ENCODE peak calls at places on chromosomes 1 and 21, in seven cellular contexts. W is CD8-positive, alpha-beta T cell; I is WERI-Rb-1; J is GM23248; E is AG04450; S is left lung; O is spleen. C is an unnamed sample.
A peak's percentile ranks its signal among the peaks of the same experiment; 100 is the strongest.

GRCh38 chr1:200337410-200337809 is 72.4 kb downstream of the ZNF281 start:
- DNase-seq in I (no peak), W (no peak), J (no peak), O (no peak), E (no peak), S (no peak), C (no peak)

GRCh38 chr1:99642053-99642452 is 3.9 kb upstream of the PALMD start:
- DNase-seq in E (no peak), I (no peak), W (no peak), S (no peak), O (no peak), J (no peak), C (no peak)

GRCh38 chr1:93608188-93609109 is 73.2 kb downstream of the BCAR3 start:
- DNase-seq in J (no peak), I (no peak), E (no peak), W (no peak), S (no peak), O (no peak), C (no peak)

GRCh38 chr1:206021796-206022365 is 1.8 kb downstream of the CTSE start:
- DNase-seq in I (peak; percentile 4), S (no peak), E (no peak), J (peak; percentile 37), O (no peak), W (no peak), C (no peak)

GRCh38 chr1:95002657-95003432 is 69.9 kb downstream of the ALG14 start:
- DNase-seq in W (no peak), J (peak; percentile 63), S (no peak), I (no peak), O (no peak), E (no peak), C (no peak)

GRCh38 chr1:12078938-12079861 is 16.1 kb downstream of the TNFRSF8 start:
- DNase-seq in J (peak; percentile 75), W (peak; percentile 33), E (peak; percentile 13), O (peak; percentile 67), I (peak; percentile 72), S (no peak), C (no peak)

GRCh38 chr1:175774921-175775320 is 31.5 kb upstream of the TNR start:
- DNase-seq in S (no peak), I (no peak), J (no peak), O (no peak), W (no peak), E (no peak), C (no peak)

GRCh38 chr1:156366832-156367231 is 2.2 kb upstream of the RHBG start:
- DNase-seq in W (no peak), J (no peak), E (no peak), S (no peak), I (no peak), O (peak; percentile 56), C (no peak)

GRCh38 chr1:97277891-97278662 is 556.5 kb downstream of the PTBP2 start:
- DNase-seq in E (no peak), S (no peak), W (no peak), O (no peak), I (no peak), J (peak; percentile 86), C (no peak)

GRCh38 chr21:35637431-35637830 is 422.9 kb downstream of the SETD4 start:
- DNase-seq in I (no peak), J (peak; percentile 86), E (no peak), W (no peak), O (no peak), S (no peak), C (no peak)

GRCh38 chr1:53176452-53177344 is 19.9 kb upstream of the CPT2 start:
- DNase-seq in J (peak; percentile 73), E (no peak), S (no peak), O (no peak), I (peak; percentile 72), W (no peak), C (no peak)

GRCh38 chr1:178341218-178341956 is 155.4 kb downstream of the CLEC20A start:
- DNase-seq in O (no peak), J (peak; percentile 96), S (no peak), I (no peak), W (no peak), E (peak; percentile 45), C (no peak)

GRCh38 chr1:112394743-112395062 is 1.3 kb upstream of the CTTNBP2NL start:
- DNase-seq in S (no peak), E (no peak), I (no peak), O (no peak), W (no peak), J (no peak), C (no peak)

GRCh38 chr1:161440312-161440894 is 64.9 kb upstream of the FCGR2A start:
- DNase-seq in E (no peak), S (peak; percentile 91), W (peak; percentile 47), I (peak; percentile 72), J (peak; percentile 73), O (peak; percentile 91), C (peak; percentile 84)

GRCh38 chr1:70877343-70877742 is 170.3 kb downstream of the PTGER3 start:
- DNase-seq in I (no peak), O (no peak), S (no peak), E (no peak), J (no peak), W (no peak), C (no peak)

GRCh38 chr1:18632711-18633427 is 2.2 kb downstream of the PAX7 start:
- DNase-seq in O (peak; percentile 32), S (peak; percentile 84), I (peak; percentile 43), W (no peak), J (no peak), E (no peak), C (no peak)

GRCh38 chr1:213989071-213989739 is 1.4 kb downstream of the PROX1 start:
- DNase-seq in I (no peak), W (no peak), O (no peak), S (peak; percentile 69), J (no peak), E (no peak), C (no peak)

GRCh38 chr1:21397813-21398188 is 42.1 kb upstream of the NBPF3 start:
- DNase-seq in E (no peak), I (no peak), O (no peak), W (no peak), S (no peak), J (no peak), C (no peak)

GRCh38 chr1:159889821-159890252 is 10.1 kb downstream of the CFAP45 start:
- DNase-seq in J (peak; percentile 91), O (no peak), W (no peak), E (peak; percentile 78), S (no peak), I (no peak), C (no peak)

GRCh38 chr1:18093646-18094045 is 14.0 kb upstream of the IGSF21 start:
- DNase-seq in S (no peak), I (no peak), E (no peak), J (no peak), W (no peak), O (no peak), C (no peak)

GRCh38 chr21:42061866-42062542 is 9.1 kb upstream of the UMODL1 start:
- DNase-seq in J (peak; percentile 20), W (peak; percentile 79), E (no peak), S (no peak), O (peak; percentile 84), I (no peak), C (peak; percentile 92)

GRCh38 chr1:205849619-205850355 is at the start of gene PM20D1:
- DNase-seq in S (peak; percentile 70), E (peak; percentile 51), W (peak; percentile 76), J (peak; percentile 89), O (peak; percentile 90), I (no peak), C (peak; percentile 90)

GRCh38 chr1:204258213-204259115 is 44.7 kb upstream of the GOLT1A start:
- DNase-seq in I (peak; percentile 96), S (peak; percentile 83), J (peak; percentile 78), W (peak; percentile 18), O (peak; percentile 84), E (peak; percentile 20), C (no peak)

GRCh38 chr1:208304193-208304712 is 60.1 kb upstream of the PLXNA2 start:
- DNase-seq in O (no peak), S (no peak), I (no peak), J (no peak), E (peak; percentile 15), W (no peak), C (no peak)

DNA sequence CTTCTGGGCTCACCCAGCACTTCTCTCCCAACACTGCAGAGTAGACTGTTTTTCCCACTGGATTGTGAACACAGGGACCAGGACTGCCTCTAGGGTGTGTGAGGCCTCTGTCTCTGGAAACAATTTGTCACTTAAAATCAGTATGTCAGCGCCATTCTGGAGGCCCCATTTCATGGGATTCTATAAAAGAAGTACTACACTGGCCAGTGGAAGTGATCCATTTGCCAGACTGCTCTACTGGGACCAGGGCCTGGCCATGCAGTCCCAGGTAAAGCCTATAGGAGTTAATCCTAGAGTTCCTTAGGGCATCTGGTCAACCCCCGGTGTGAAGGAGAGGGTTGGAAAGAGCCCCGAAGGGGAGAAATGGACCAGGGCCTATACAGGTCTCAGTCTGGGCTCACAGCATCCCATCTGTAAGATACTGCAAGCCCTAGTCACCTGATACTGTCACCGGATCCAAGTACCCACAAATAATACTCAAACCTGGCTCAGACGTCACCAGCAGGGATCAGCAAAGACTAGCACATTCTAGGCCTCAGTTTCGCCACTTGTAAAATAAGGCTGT is 245.0 kb downstream of the FOXD2 start:
- DNase-seq in I (no peak), W (peak; percentile 4), J (no peak), O (peak; percentile 20), S (no peak), E (no peak), C (no peak)
- H3K27me3 ChIP-seq in I (no peaks in the 10 kb centered on the region), W (no peaks in the 10 kb centered on the region), J (peaks cover 3% of the 10 kb centered on the region), O (peaks cover 13% of the 10 kb centered on the region), S (no peaks in the 10 kb centered on the region), E (peaks cover 2% of the 10 kb centered on the region), C (no peaks in the 10 kb centered on the region)

GRCh38 chr1:180232521-180233043 is 2.5 kb downstream of the LHX4 start:
- DNase-seq in O (no peak), S (no peak), J (no peak), I (no peak), W (no peak), E (no peak), C (no peak)
- H3K4me3 ChIP-seq in O (no peak overlapping the region), S (no peak overlapping the region), J (no peak overlapping the region), I (no peak overlapping the region), W (no peak overlapping the region), E (no peak overlapping the region), C (no peak overlapping the region)

DNA sequence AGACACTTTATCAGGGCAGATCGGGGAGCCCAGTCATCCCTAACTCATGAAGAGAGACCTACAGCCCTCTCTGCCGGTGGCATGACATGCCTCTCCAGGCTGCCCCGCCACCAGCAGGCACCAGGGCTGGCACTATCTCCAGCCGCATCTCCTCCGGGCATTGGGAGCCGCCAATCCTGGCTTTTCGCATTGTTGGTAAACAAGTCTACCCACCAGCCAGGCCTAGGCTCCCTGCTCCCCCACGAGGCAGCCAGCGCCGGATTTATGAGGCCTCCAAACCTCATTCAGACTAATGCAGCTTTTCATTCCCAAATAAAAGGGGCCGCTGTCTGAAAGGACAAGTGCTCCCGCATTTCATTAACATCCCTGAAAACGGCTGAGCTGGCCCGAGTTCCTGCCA is 3.4 kb upstream of the GRIK3 start:
- DNase-seq in J (no peak), S (no peak), I (no peak), W (no peak), E (no peak), O (no peak), C (no peak)
- H3K27me3 ChIP-seq in J (peaks cover 25% of the 10 kb centered on the region), S (peaks cover 56% of the 10 kb centered on the region), I (no peaks in the 10 kb centered on the region), W (no peaks in the 10 kb centered on the region), E (peaks cover 37% of the 10 kb centered on the region), O (peaks cover 100% of the 10 kb centered on the region), C (peaks cover 6% of the 10 kb centered on the region)

DNA sequence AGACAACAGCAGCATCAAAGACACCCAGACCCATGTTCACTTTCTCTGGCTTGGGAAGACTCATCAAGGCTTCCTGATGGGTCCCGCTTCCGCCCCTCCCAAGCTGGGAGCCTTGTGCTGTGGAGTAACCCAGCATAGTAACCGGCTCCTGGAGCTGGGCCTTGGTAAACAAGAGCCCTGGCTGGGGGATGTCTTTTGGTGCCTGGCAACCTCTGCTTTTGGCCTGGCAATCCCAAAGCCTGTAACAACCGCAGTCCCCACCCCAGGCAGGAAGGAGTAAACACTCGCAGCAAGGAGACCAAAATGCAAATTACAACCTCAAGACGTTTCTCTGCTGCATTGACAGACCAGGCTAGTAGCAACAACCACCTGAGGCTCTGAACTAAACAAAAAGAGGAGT is 16.9 kb upstream of the THRAP3 start:
- DNase-seq in S (no peak), I (no peak), J (peak; percentile 87), O (no peak), E (no peak), W (no peak), C (no peak)
- H3K4me3 ChIP-seq in S (no peak overlapping the region), I (no peak overlapping the region), J (no peak overlapping the region), O (no peak overlapping the region), E (no peak overlapping the region), W (no peak overlapping the region), C (no peak overlapping the region)

C was measured in naive thymus-derived CD4-positive, alpha-beta T cell.